ENCODE peak calls at places on chromosomes 12 and 14, in five cellular contexts. R, Y, W, Q and T are unnamed samples.

GRCh38 chr12:47367912-47368537 is 288.3 kb upstream of the AMIGO2 start:
- DNase-seq in R (no peak), Y (no peak), W (no peak), Q (no peak), T (no peak)

GRCh38 chr12:5915511-5915910 is 29.5 kb downstream of the ANO2 start:
- DNase-seq in Q (no peak), R (no peak), W (no peak), Y (no peak), T (no peak)

GRCh38 chr12:51520576-51521325 is 70.3 kb upstream of the SCN8A start:
- DNase-seq in Y (no peak), R (no peak), Q (no peak), W (no peak), T (no peak)

GRCh38 chr14:98743536-98743935 is 528.5 kb downstream of the BCL11B start:
- DNase-seq in R (no peak), W (no peak), Q (no peak), Y (no peak), T (no peak)

GRCh38 chr12:67517181-67517887 is 131.2 kb upstream of the DYRK2 start:
- DNase-seq in Y (no peak), R (no peak), Q (no peak), W (peak; percentile 0), T (no peak)

GRCh38 chr12:101004891-101005290 is 205.1 kb downstream of the SLC5A8 start:
- DNase-seq in Q (no peak), R (no peak), W (no peak), Y (no peak), T (no peak)

GRCh38 chr14:29518335-29518734 is 409.3 kb downstream of the PRKD1 start:
- DNase-seq in R (no peak), Q (no peak), Y (no peak), W (no peak), T (no peak)

GRCh38 chr12:54028324-54029201 is at the start of gene HOXC6:
- DNase-seq in R (no peak), Y (no peak), Q (peak; percentile 90), W (peak; percentile 57), T (peak; percentile 53)

GRCh38 chr12:94805749-94806148 is 155.4 kb upstream of the TMCC3 start:
- DNase-seq in Q (no peak), Y (no peak), W (no peak), R (no peak), T (no peak)

GRCh38 chr12:100716658-100716948 is 78.0 kb upstream of the ANO4 start:
- DNase-seq in W (no peak), R (no peak), Y (no peak), Q (no peak), T (no peak)

GRCh38 chr12:106248849-106249371 is 1.1 kb upstream of the CKAP4 start:
- DNase-seq in W (no peak), Q (no peak), Y (no peak), R (no peak), T (no peak)

GRCh38 chr12:51941011-51941561 is 10.4 kb upstream of the ACVR1B start:
- DNase-seq in W (no peak), R (no peak), Q (peak; percentile 77), Y (no peak), T (no peak)

GRCh38 chr12:69648476-69648875 is 37.8 kb upstream of the LRRC10 start:
- DNase-seq in Q (no peak), R (no peak), W (no peak), Y (peak; percentile 27), T (no peak)

GRCh38 chr12:15522574-15523187 is 200.4 kb downstream of the PTPRO start:
- DNase-seq in W (peak; percentile 9), Y (peak; percentile 38), Q (peak; percentile 43), R (no peak), T (peak; percentile 39)

GRCh38 chr12:26068503-26068902 is 56.3 kb downstream of the BHLHE41 start:
- DNase-seq in W (no peak), Q (no peak), R (no peak), Y (no peak), T (no peak)

GRCh38 chr14:64696355-64696844 is 7.8 kb upstream of the PLEKHG3 start:
- DNase-seq in R (no peak), W (no peak), Q (no peak), Y (no peak), T (no peak)

GRCh38 chr14:29521526-29522137 is 406.0 kb downstream of the PRKD1 start:
- DNase-seq in W (peak; percentile 15), R (no peak), Q (no peak), Y (no peak), T (peak; percentile 21)

GRCh38 chr12:62801796-62802195 is 133.2 kb downstream of the PPM1H start:
- DNase-seq in Q (no peak), W (no peak), R (no peak), Y (no peak), T (no peak)

GRCh38 chr12:4859478-4860210 is 50.1 kb upstream of the KCNA1 start:
- DNase-seq in Y (no peak), R (no peak), Q (no peak), W (no peak), T (no peak)

GRCh38 chr14:64035143-64035542 is 182.3 kb downstream of the SYNE2 start:
- DNase-seq in Y (no peak), W (no peak), R (no peak), Q (no peak), T (no peak)

GRCh38 chr14:96055065-96055752 is 16.0 kb downstream of the C14orf132 start:
- DNase-seq in R (no peak), Y (no peak), Q (peak; percentile 59), W (no peak), T (no peak)

GRCh38 chr12:1171657-1172056 is 180.6 kb downstream of the ERC1 start:
- DNase-seq in Y (no peak), Q (no peak), W (peak; percentile 35), R (no peak), T (peak; percentile 35)

GRCh38 chr12:76113800-76114757 is 29.6 kb upstream of the NAP1L1 start:
- DNase-seq in Y (no peak), W (peak; percentile 93), R (no peak), Q (no peak), T (no peak)

GRCh38 chr14:94922595-94923239 is 152.8 kb upstream of the GSC start:
- DNase-seq in W (no peak), Q (no peak), R (no peak), Y (no peak), T (no peak)

GRCh38 chr12:104605685-104606084 is 148.9 kb downstream of the CHST11 start:
- DNase-seq in Y (no peak), W (no peak), Q (no peak), R (no peak), T (no peak)

GRCh38 chr12:98594050-98594853 is 766 bp downstream of the SLC25A3 start:
- DNase-seq in R (no peak), Q (peak; percentile 36), Y (no peak), W (peak; percentile 45), T (no peak)

GRCh38 chr12:50506753-50507473 is 2.1 kb downstream of the DIP2B start:
- DNase-seq in W (no peak), Y (no peak), Q (no peak), R (no peak), T (no peak)

GRCh38 chr14:92531151-92531873 is 17.7 kb downstream of the RIN3 start:
- DNase-seq in R (no peak), Q (no peak), W (no peak), Y (no peak), T (no peak)

GRCh38 chr12:66717049-66717448 is 38.2 kb upstream of the GRIP1 start:
- DNase-seq in W (no peak), Y (no peak), R (no peak), Q (no peak), T (no peak)

GRCh38 chr12:40382217-40382616 is 157.4 kb downstream of the LRRK2 start:
- DNase-seq in W (no peak), R (no peak), Q (no peak), Y (no peak), T (no peak)

GRCh38 chr12:79842630-79843029 is 92.3 kb downstream of the PPP1R12A start:
- DNase-seq in Q (no peak), W (no peak), R (no peak), Y (no peak), T (no peak)

GRCh38 chr14:99275222-99275584 is 3.2 kb upstream of the BCL11B start:
- DNase-seq in R (no peak), Q (no peak), W (no peak), Y (no peak), T (no peak)

GRCh38 chr12:14514946-14515345 is 52.7 kb downstream of the PLBD1 start:
- DNase-seq in Q (no peak), W (no peak), Y (no peak), R (no peak), T (no peak)

GRCh38 chr12:6020930-6021329 is 75.9 kb upstream of the ANO2 start:
- DNase-seq in W (no peak), Y (no peak), Q (no peak), R (no peak), T (no peak)

GRCh38 chr14:22939684-22940083 is 10.5 kb upstream of the PRMT5 start:
- DNase-seq in Y (no peak), Q (no peak), R (no peak), W (no peak), T (no peak)

GRCh38 chr12:2826721-2827515 is 7.9 kb downstream of the NRIP2 start:
- DNase-seq in R (no peak), W (no peak), Q (no peak), Y (no peak), T (no peak)

GRCh38 chr14:106460916-106461315 is 934.5 kb downstream of the TMEM121 start:
- DNase-seq in Y (no peak), W (no peak), R (no peak), Q (no peak), T (no peak)

GRCh38 chr14:106455026-106455425 is 928.6 kb downstream of the TMEM121 start:
- DNase-seq in R (no peak), Q (no peak), W (peak; percentile 35), Y (no peak), T (no peak)

GRCh38 chr14:106459971-106460730 is 933.8 kb downstream of the TMEM121 start:
- DNase-seq in W (peak; percentile 15), Q (no peak), R (no peak), Y (no peak), T (peak; percentile 46)
- TF ChIP-seq FOXM1 in W (no peak), Q (no peak), R (no peak), Y (no peak), T (no peak)

GRCh38 chr14:101064121-101064661 is 160.7 kb upstream of the RTL1 start:
- DNase-seq in W (no peak), Q (no peak), R (no peak), Y (no peak), T (no peak)

GRCh38 chr14:101066826-101067508 is 163.4 kb upstream of the RTL1 start:
- DNase-seq in R (no peak), Y (no peak), W (no peak), Q (no peak), T (no peak)

GRCh38 chr14:101064718-101065117 is 161.2 kb upstream of the RTL1 start:
- DNase-seq in Q (no peak), Y (no peak), W (no peak), R (no peak), T (no peak)

GRCh38 chr14:101065696-101066694 is 162.5 kb upstream of the RTL1 start:
- DNase-seq in R (no peak), W (no peak), Y (no peak), Q (no peak), T (no peak)

GRCh38 chr14:101065246-101065645 is 161.7 kb upstream of the RTL1 start:
- DNase-seq in Y (no peak), Q (no peak), R (no peak), W (no peak), T (no peak)
- TF ChIP-seq FOXM1 in Y (no peak), Q (no peak), R (no peak), W (no peak), T (no peak)

GRCh38 chr14:69739486-69739885 is 27.5 kb upstream of the SRSF5 start:
- DNase-seq in W (no peak), Y (no peak), R (no peak), Q (no peak), T (no peak)
- TF ChIP-seq FOXM1 in W (no peak), Y (no peak), R (no peak), Q (no peak), T (no peak)

GRCh38 chr14:90513151-90514014 is 116.6 kb downstream of the CALM1 start:
- DNase-seq in Q (no peak), Y (peak; percentile 93), W (no peak), R (no peak), T (no peak)
- TF ChIP-seq FOXM1 in Q (no peak), Y (no peak), W (no peak), R (no peak), T (no peak)